ENCODE peak calls at places on chromosomes 2 and 18, in nine cellular contexts. S is uterus; R is astrocyte of the spinal cord; M is GM12864; C is HFFc6; U is CD8-positive, alpha-beta T cell; T is AG09319; L is IMR-90; F is K562. Y is an unnamed sample.

GRCh38 chr2:86211033-86211795 is 12.0 kb downstream of the MRPL35 start:
- DNase-seq in S (no peak), R (no peak), M (no peak), C (no peak), U (no peak), T (no peak), L (no peak), F (no peak), Y (no peak)

GRCh38 chr2:144217853-144218633 is 301.9 kb downstream of the ZEB2 start:
- DNase-seq in S (no peak), R (peak), M (no peak), C (peak), U (no peak), T (no peak), L (peak), F (no peak), Y (no peak)

GRCh38 chr2:160652236-160652635 is 158.6 kb upstream of the RBMS1 start:
- DNase-seq in S (no peak), R (no peak), M (no peak), C (no peak), U (peak), T (no peak), L (no peak), F (no peak), Y (no peak)

GRCh38 chr2:127422631-127423475 is 4.6 kb downstream of the PROC start:
- DNase-seq in S (no peak), R (no peak), M (no peak), C (no peak), U (no peak), T (no peak), L (no peak), F (no peak), Y (peak)

GRCh38 chr2:54724150-54724559 is 693 bp downstream of the EML6 start:
- DNase-seq in S (no peak), R (peak), M (no peak), C (no peak), U (no peak), T (no peak), L (no peak), F (no peak), Y (no peak)

GRCh38 chr2:35410431-35411061 is 945.0 kb upstream of the CRIM1 start:
- DNase-seq in S (no peak), R (peak), M (no peak), C (peak), U (peak), T (no peak), L (peak), F (peak), Y (peak)

GRCh38 chr18:58682429-58683069 is 11.3 kb downstream of the MALT1 start:
- DNase-seq in S (no peak), R (peak), M (no peak), C (no peak), U (no peak), T (no peak), L (peak), F (no peak), Y (no peak)

GRCh38 chr2:162106146-162106551 is 32.1 kb upstream of the DPP4 start:
- DNase-seq in S (no peak), R (no peak), M (no peak), C (peak), U (no peak), T (no peak), L (peak), F (no peak), Y (no peak)

GRCh38 chr2:207463433-207463832 is 66.3 kb upstream of the CREB1 start:
- DNase-seq in S (no peak), R (no peak), M (no peak), C (no peak), U (no peak), T (no peak), L (no peak), F (no peak), Y (no peak)

GRCh38 chr2:72915076-72915906 is 2.0 kb upstream of the EMX1 start:
- DNase-seq in S (no peak), R (no peak), M (no peak), C (no peak), U (no peak), T (no peak), L (no peak), F (no peak), Y (no peak)

GRCh38 chr2:72911256-72911655 is 6.1 kb upstream of the EMX1 start:
- DNase-seq in S (no peak), R (no peak), M (no peak), C (no peak), U (no peak), T (no peak), L (no peak), F (no peak), Y (no peak)

GRCh38 chr2:72915907-72916742 is 1.2 kb upstream of the EMX1 start:
- DNase-seq in S (no peak), R (no peak), M (no peak), C (no peak), U (no peak), T (no peak), L (no peak), F (peak), Y (peak)

GRCh38 chr2:72914226-72915075 is 2.9 kb upstream of the EMX1 start:
- DNase-seq in S (no peak), R (no peak), M (no peak), C (no peak), U (no peak), T (no peak), L (no peak), F (no peak), Y (no peak)

DNA sequence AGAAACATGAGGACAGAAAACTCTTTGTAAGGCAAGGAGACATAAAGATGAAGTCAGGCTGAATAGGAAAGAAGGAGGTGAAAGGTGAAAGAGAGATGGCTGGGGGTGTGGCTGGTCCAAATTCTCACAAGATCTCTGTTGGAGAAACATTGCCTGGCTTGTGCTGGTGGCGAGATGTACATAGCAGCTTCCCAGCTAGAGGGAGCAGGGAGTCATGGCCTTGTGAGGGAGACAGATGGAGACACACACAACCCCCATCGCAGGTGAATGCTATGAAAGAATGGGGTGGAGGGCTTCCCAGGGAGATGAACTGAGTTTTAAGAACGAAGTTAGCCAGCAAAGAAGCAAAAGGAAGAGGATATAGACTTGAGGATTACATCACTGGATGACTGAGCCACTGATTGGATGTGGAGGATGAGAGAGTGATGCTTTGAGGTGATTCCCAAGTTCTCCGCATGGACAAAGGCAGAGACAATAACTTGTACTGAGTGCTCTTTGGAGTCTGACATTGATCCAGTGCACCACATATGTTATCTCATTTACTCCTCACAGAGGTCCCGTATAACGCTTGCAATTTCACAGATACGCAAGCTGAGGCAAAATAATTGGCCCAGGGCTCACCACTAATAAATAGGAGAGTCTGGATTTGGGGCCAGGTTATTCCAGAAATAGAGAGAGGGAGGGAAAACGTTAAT is 3.6 kb upstream of the EMX1 start:
- DNase-seq in S (no peak), R (no peak), M (no peak), C (no peak), U (no peak), T (no peak), L (no peak), F (no peak), Y (no peak)
- TF ChIP-seq CTCF in S (no peak), R (peak), M (no peak), C (peak), U (no peak), T (no peak), L (no peak), F (no peak), Y (no peak)

DNA sequence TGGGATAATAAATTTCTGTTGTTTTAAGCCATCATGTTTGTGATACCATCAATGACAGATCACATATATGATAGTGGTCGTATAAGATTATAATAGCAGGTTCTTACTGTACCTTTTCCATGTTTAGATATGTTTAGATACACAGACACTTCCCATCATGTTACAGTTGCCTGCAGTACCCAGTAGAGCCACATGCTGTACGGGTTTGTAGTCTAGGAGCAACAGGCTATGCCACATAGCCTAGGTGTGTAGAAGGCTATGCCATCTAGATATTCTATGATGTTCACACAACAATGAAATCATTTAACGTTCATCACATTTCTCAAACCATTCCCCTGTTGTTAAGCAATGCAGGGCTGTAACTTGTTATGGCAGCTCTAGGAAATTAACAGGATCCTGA is 132.9 kb upstream of the SH3BP4 start:
- DNase-seq in S (no peak), R (no peak), M (no peak), C (no peak), U (no peak), T (no peak), L (no peak), F (no peak), Y (no peak)
- TF ChIP-seq CTCF in S (no peak), R (peak), M (peak), C (peak), U (no peak), T (no peak), L (no peak), F (no peak), Y (no peak)

GRCh38 chr2:97664636-97664970 is 759 bp upstream of the ACTR1B start:
- DNase-seq in S (no peak), R (no peak), M (no peak), C (no peak), U (no peak), T (no peak), L (no peak), F (peak), Y (peak)
- TF ChIP-seq CTCF in S (no peak), R (no peak), M (no peak), C (peak), U (peak), T (no peak), L (no peak), F (no peak), Y (no peak)

GRCh38 chr18:32576296-32576916 is 105.7 kb upstream of the GAREM1 start:
- DNase-seq in S (no peak), R (peak), M (no peak), C (no peak), U (no peak), T (no peak), L (peak), F (no peak), Y (peak)
- TF ChIP-seq CTCF in S (no peak), R (peak), M (no peak), C (no peak), U (no peak), T (peak), L (peak), F (no peak), Y (peak)

GRCh38 chr18:47247036-47247832 is 4.2 kb downstream of the SKOR2 start:
- DNase-seq in S (no peak), R (no peak), M (no peak), C (no peak), U (no peak), T (no peak), L (no peak), F (no peak), Y (peak)
- TF ChIP-seq CTCF in S (no peak), R (peak), M (no peak), C (peak), U (no peak), T (peak), L (peak), F (no peak), Y (peak)

GRCh38 chr2:140893685-140894084 is 1237.1 kb downstream of the LRP1B start:
- DNase-seq in S (no peak), R (peak), M (no peak), C (no peak), U (no peak), T (no peak), L (peak), F (no peak), Y (no peak)

GRCh38 chr2:140892429-140892828 is 1238.4 kb downstream of the LRP1B start:
- DNase-seq in S (no peak), R (peak), M (no peak), C (no peak), U (no peak), T (no peak), L (peak), F (no peak), Y (no peak)

GRCh38 chr2:140892911-140893637 is 1237.7 kb downstream of the LRP1B start:
- DNase-seq in S (no peak), R (peak), M (no peak), C (no peak), U (no peak), T (no peak), L (peak), F (no peak), Y (no peak)

GRCh38 chr2:140895378-140895777 is 1235.4 kb downstream of the LRP1B start:
- DNase-seq in S (no peak), R (no peak), M (no peak), C (no peak), U (no peak), T (no peak), L (no peak), F (no peak), Y (no peak)

GRCh38 chr2:140891614-140892212 is 1239.1 kb downstream of the LRP1B start:
- DNase-seq in S (no peak), R (no peak), M (no peak), C (no peak), U (no peak), T (no peak), L (no peak), F (no peak), Y (no peak)
- TF ChIP-seq CTCF in S (no peak), R (peak), M (peak), C (no peak), U (no peak), T (no peak), L (no peak), F (no peak), Y (peak)

GRCh38 chr2:233480490-233481202 is 85.9 kb downstream of the USP40 start:
- DNase-seq in S (no peak), R (peak), M (no peak), C (no peak), U (no peak), T (no peak), L (no peak), F (no peak), Y (no peak)
- TF ChIP-seq CTCF in S (no peak), R (peak), M (no peak), C (no peak), U (no peak), T (no peak), L (no peak), F (no peak), Y (no peak)

Y was measured in glutamatergic neuron.